ENCODE peak calls at places on chromosome 3, in five cellular contexts. K, T, L, E and M are unnamed samples.

GRCh38 chr3:107384907-107385306 is 7.7 kb downstream of the CCDC54 start:
- DNase-seq in K (no peak), T (no peak), L (no peak), E (no peak), M (no peak)

GRCh38 chr3:46076606-46077005 is 49.3 kb upstream of the XCR1 start:
- DNase-seq in K (no peak), T (no peak), L (no peak), E (no peak), M (no peak)

GRCh38 chr3:88005066-88005465 is 53.7 kb downstream of the CGGBP1 start:
- DNase-seq in K (no peak), T (no peak), L (no peak), E (peak; percentile 29), M (peak; percentile 75)

GRCh38 chr3:192875971-192876565 is 41.6 kb downstream of the MB21D2 start:
- DNase-seq in K (no peak), T (no peak), L (no peak), E (peak; percentile 59), M (no peak)

GRCh38 chr3:36904641-36905040 is 40.2 kb downstream of the TRANK1 start:
- DNase-seq in K (no peak), T (no peak), L (peak; percentile 64), E (peak; percentile 24), M (no peak)

GRCh38 chr3:102179321-102180290 is 255.2 kb upstream of the ZPLD1 start:
- DNase-seq in K (no peak), T (no peak), L (no peak), E (peak; percentile 63), M (peak; percentile 56)

GRCh38 chr3:13098605-13099004 is 25.4 kb upstream of the IQSEC1 start:
- DNase-seq in K (no peak), T (no peak), L (no peak), E (no peak), M (no peak)

GRCh38 chr3:69838217-69838616 is 99.0 kb downstream of the MITF start:
- DNase-seq in K (no peak), T (no peak), L (no peak), E (peak; percentile 94), M (no peak)

GRCh38 chr3:40317061-40317676 is 7.7 kb downstream of the EIF1B start:
- DNase-seq in K (no peak), T (peak; percentile 34), L (peak; percentile 63), E (peak; percentile 61), M (peak; percentile 58)

GRCh38 chr3:196726788-196727675 is 12.6 kb upstream of the PAK2 start:
- DNase-seq in K (no peak), T (no peak), L (no peak), E (peak; percentile 36), M (no peak)

GRCh38 chr3:56921573-56922571 is 120.1 kb upstream of the ARHGEF3 start:
- DNase-seq in K (no peak), T (no peak), L (no peak), E (peak; percentile 82), M (no peak)

GRCh38 chr3:69822501-69822900 is 83.2 kb downstream of the MITF start:
- DNase-seq in K (no peak), T (no peak), L (no peak), E (peak; percentile 43), M (no peak)

GRCh38 chr3:54756330-54756731 is 171.5 kb downstream of the LRTM1 start:
- DNase-seq in K (no peak), T (no peak), L (no peak), E (peak; percentile 97), M (no peak)

GRCh38 chr3:31041161-31041978 is 146.9 kb upstream of the GADL1 start:
- DNase-seq in K (no peak), T (no peak), L (peak; percentile 82), E (peak; percentile 97), M (peak; percentile 28)

GRCh38 chr3:169774186-169774585 is 990 bp downstream of the MYNN start:
- DNase-seq in K (no peak), T (no peak), L (no peak), E (no peak), M (no peak)

GRCh38 chr3:21920431-21920830 is 169.4 kb upstream of the ZNF385D start:
- DNase-seq in K (no peak), T (no peak), L (no peak), E (peak; percentile 94), M (no peak)

GRCh38 chr3:61617041-61617440 is 55.7 kb downstream of the PTPRG start:
- DNase-seq in K (no peak), T (no peak), L (no peak), E (peak; percentile 51), M (no peak)

GRCh38 chr3:39362812-39363211 is 20.4 kb upstream of the SLC25A38 start:
- DNase-seq in K (no peak), T (no peak), L (no peak), E (no peak), M (no peak)

GRCh38 chr3:155912574-155913190 is 42.2 kb downstream of the GMPS start:
- DNase-seq in K (no peak), T (no peak), L (no peak), E (peak; percentile 76), M (no peak)

GRCh38 chr3:60325610-60326181 is 925.6 kb downstream of the FHIT start:
- DNase-seq in K (no peak), T (no peak), L (no peak), E (no peak), M (no peak)

GRCh38 chr3:3069723-3070122 is 40.5 kb downstream of the IL5RA start:
- DNase-seq in K (no peak), T (no peak), L (no peak), E (no peak), M (no peak)

GRCh38 chr3:15264486-15264885 is 58.4 kb downstream of the CAPN7 start:
- DNase-seq in K (no peak), T (no peak), L (no peak), E (no peak), M (no peak)

GRCh38 chr3:105397974-105398373 is 31.3 kb downstream of the ALCAM start:
- DNase-seq in K (no peak), T (no peak), L (no peak), E (no peak), M (no peak)

GRCh38 chr3:23519548-23520208 is 286.1 kb upstream of the UBE2E1 start:
- DNase-seq in K (no peak), T (no peak), L (no peak), E (no peak), M (no peak)

GRCh38 chr3:194688946-194689345 is 3.3 kb downstream of the FAM43A start:
- DNase-seq in K (no peak), T (no peak), L (no peak), E (no peak), M (no peak)

GRCh38 chr3:194686816-194687637 is 1.3 kb downstream of the FAM43A start:
- DNase-seq in K (peak; percentile 71), T (peak; percentile 35), L (peak; percentile 77), E (peak; percentile 73), M (peak; percentile 80)

GRCh38 chr3:194686414-194686815 is 732 bp downstream of the FAM43A start:
- DNase-seq in K (no peak), T (no peak), L (no peak), E (no peak), M (peak; percentile 51)

GRCh38 chr3:194688207-194688711 is 2.6 kb downstream of the FAM43A start:
- DNase-seq in K (peak; percentile 71), T (no peak), L (peak; percentile 84), E (peak; percentile 39), M (peak; percentile 34)

GRCh38 chr3:194687638-194688206 is 2.0 kb downstream of the FAM43A start:
- DNase-seq in K (peak; percentile 89), T (peak; percentile 75), L (peak; percentile 94), E (peak; percentile 69), M (peak; percentile 87)
- H3K4me1 ChIP-seq in K (peaks cover 52% of the 10 kb centered on the region), T (peaks cover 7% of the 10 kb centered on the region), L (peaks cover 10% of the 10 kb centered on the region), E (peaks cover 11% of the 10 kb centered on the region), M (peaks cover 47% of the 10 kb centered on the region)

GRCh38 chr3:137770821-137771399 is 6.8 kb downstream of the SOX14 start:
- DNase-seq in K (no peak), T (no peak), L (peak; percentile 83), E (no peak), M (no peak)

GRCh38 chr3:137769321-137770065 is 5.4 kb downstream of the SOX14 start:
- DNase-seq in K (no peak), T (no peak), L (peak; percentile 61), E (no peak), M (no peak)

GRCh38 chr3:137770066-137770805 is 6.1 kb downstream of the SOX14 start:
- DNase-seq in K (no peak), T (no peak), L (peak; percentile 70), E (no peak), M (no peak)

GRCh38 chr3:137771401-137772230 is 7.5 kb downstream of the SOX14 start:
- DNase-seq in K (no peak), T (no peak), L (peak; percentile 76), E (no peak), M (no peak)

GRCh38 chr3:137772231-137772617 is 8.1 kb downstream of the SOX14 start:
- DNase-seq in K (no peak), T (no peak), L (no peak), E (no peak), M (no peak)
- H3K9me3 ChIP-seq in K (no peaks in the 10 kb centered on the region), T (no peaks in the 10 kb centered on the region), L (no peaks in the 10 kb centered on the region), E (no peaks in the 10 kb centered on the region), M (no peaks in the 10 kb centered on the region)

GRCh38 chr3:81761904-81762565 is 590 bp upstream of the GBE1 start:
- DNase-seq in K (no peak), T (no peak), L (no peak), E (peak; percentile 39), M (no peak)
- TF ChIP-seq CTCF in K (no peak), T (no peak), L (no peak), E (no peak), M (no peak)

GRCh38 chr3:71131385-71131871 is 452.1 kb downstream of the FOXP1 start:
- DNase-seq in K (no peak), T (no peak), L (no peak), E (no peak), M (peak; percentile 18)

GRCh38 chr3:71128951-71129350 is 454.6 kb downstream of the FOXP1 start:
- DNase-seq in K (no peak), T (no peak), L (no peak), E (no peak), M (no peak)

GRCh38 chr3:71131893-71132314 is 451.6 kb downstream of the FOXP1 start:
- DNase-seq in K (no peak), T (no peak), L (no peak), E (no peak), M (no peak)

GRCh38 chr3:71130516-71131384 is 452.8 kb downstream of the FOXP1 start:
- DNase-seq in K (peak; percentile 75), T (peak; percentile 84), L (no peak), E (peak; percentile 90), M (peak; percentile 55)

DNA sequence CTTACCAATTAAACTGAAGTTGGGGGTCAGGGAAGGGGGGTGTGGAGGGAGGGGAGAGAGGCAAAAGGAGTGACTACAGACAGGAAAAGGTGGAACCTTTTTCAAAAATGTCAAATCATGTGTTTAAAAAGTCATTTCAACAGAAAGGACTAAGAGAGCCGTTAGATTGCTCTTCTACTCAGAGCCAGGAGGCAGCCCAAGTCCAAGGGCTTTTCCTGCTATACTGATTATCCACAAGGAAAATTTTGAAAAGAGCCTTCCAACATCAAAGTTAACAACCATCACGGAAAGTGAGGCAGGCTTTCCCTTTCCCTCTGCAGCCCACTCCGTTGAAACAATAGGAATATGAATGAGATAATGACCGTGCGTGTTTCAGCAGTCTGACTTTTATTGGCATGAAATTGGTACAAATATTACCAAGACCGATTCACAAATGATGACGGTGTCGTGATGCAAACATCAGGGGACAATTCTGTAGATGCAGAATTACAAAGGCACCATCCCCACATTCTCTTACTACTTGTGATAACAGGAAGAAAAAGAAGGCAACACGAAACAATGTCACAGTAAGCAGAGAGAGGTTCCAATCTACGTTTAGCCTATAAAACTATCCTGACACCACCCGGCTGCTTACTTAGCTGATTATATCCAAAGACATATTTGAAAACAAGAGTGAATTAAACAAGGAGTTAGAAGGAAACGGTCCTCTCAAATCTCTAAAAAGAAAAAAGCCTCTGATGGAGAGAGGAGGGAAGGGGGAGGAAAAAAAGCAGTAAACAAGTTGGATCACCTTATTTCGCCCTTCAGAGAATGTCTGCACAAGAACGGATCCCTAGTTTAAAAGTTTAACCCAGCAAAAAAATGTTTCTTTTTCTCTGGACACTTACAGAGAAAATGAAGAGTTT is 453.7 kb downstream of the FOXP1 start:
- DNase-seq in K (no peak), T (no peak), L (no peak), E (peak; percentile 57), M (peak; percentile 31)
- H3K4me1 ChIP-seq in K (peaks cover 60% of the 10 kb centered on the region), T (peaks cover 32% of the 10 kb centered on the region), L (peaks cover 17% of the 10 kb centered on the region), E (peaks cover 6% of the 10 kb centered on the region), M (peaks cover 50% of the 10 kb centered on the region)